ENCODE peak calls at places on chromosomes 16 and 17, in four cellular contexts. T, I, H and J are unnamed samples.
A peak's percentile ranks its signal among the peaks of the same experiment; 100 is the strongest.

GRCh38 chr16:69889295-69889964 is 61.7 kb upstream of the CLEC18A start:
- DNase-seq in H (no peak), I (no peak), T (no peak), J (no peak)

GRCh38 chr17:61253937-61254677 is 145.5 kb upstream of the TBX2 start:
- DNase-seq in T (no peak), I (no peak), H (no peak), J (no peak)

GRCh38 chr16:10514369-10515055 is 65.9 kb downstream of the EMP2 start:
- DNase-seq in T (peak; percentile 80), I (peak; percentile 80), H (no peak), J (peak; percentile 58)

GRCh38 chr16:25691519-25692091 is at the start of gene HS3ST4:
- DNase-seq in T (no peak), H (no peak), I (no peak), J (no peak)

GRCh38 chr16:27472091-27473020 is 70.4 kb downstream of the IL21R start:
- DNase-seq in H (no peak), T (no peak), I (no peak), J (no peak)

GRCh38 chr17:9767432-9767991 is 23.9 kb downstream of the DHRS7C start:
- DNase-seq in I (no peak), T (no peak), H (no peak), J (no peak)

GRCh38 chr16:7304257-7304656 is 28.4 kb upstream of the RBFOX1 start:
- DNase-seq in T (no peak), I (no peak), H (no peak), J (no peak)

GRCh38 chr17:67156269-67157199 is 88.5 kb downstream of the HELZ start:
- DNase-seq in T (no peak), H (no peak), I (no peak), J (no peak)

GRCh38 chr16:79426663-79427062 is 173.9 kb downstream of the MAF start:
- DNase-seq in I (no peak), H (no peak), T (no peak), J (no peak)

GRCh38 chr16:83771306-83771942 is 36.4 kb upstream of the HSBP1 start:
- DNase-seq in T (no peak), I (peak; percentile 30), H (no peak), J (no peak)

GRCh38 chr17:36944488-36945040 is 4.2 kb upstream of the AATF start:
- DNase-seq in I (no peak), H (no peak), T (no peak), J (no peak)

GRCh38 chr17:17811381-17812210 is 25.2 kb downstream of the SREBF1 start:
- DNase-seq in T (peak; percentile 68), I (no peak), H (no peak), J (no peak)

GRCh38 chr16:8941718-8942344 is 21.9 kb downstream of the USP7 start:
- DNase-seq in H (no peak), T (no peak), I (no peak), J (no peak)

GRCh38 chr16:84606081-84606875 is 11.6 kb downstream of the COTL1 start:
- DNase-seq in H (no peak), T (no peak), I (no peak), J (no peak)

GRCh38 chr17:62737513-62737912 is 70.6 kb downstream of the MARCHF10 start:
- DNase-seq in H (no peak), T (no peak), I (no peak), J (no peak)

GRCh38 chr17:80270836-80271235 is 10.2 kb downstream of the RNF213 start:
- DNase-seq in H (no peak), I (peak; percentile 39), T (no peak), J (no peak)

GRCh38 chr17:60579090-60579489 is 20.9 kb upstream of the PPM1D start:
- DNase-seq in H (no peak), I (no peak), T (no peak), J (no peak)

GRCh38 chr16:76653390-76654026 is 376.3 kb downstream of the CNTNAP4 start:
- DNase-seq in H (no peak), T (no peak), I (peak; percentile 25), J (no peak)

GRCh38 chr16:70711211-70711978 is 25.5 kb upstream of the MTSS2 start:
- DNase-seq in I (no peak), H (no peak), T (no peak), J (no peak)

GRCh38 chr17:79944821-79945391 is 90.8 kb downstream of the TBC1D16 start:
- DNase-seq in H (no peak), T (no peak), I (no peak), J (no peak)

GRCh38 chr16:64440421-64440831 is 681.4 kb downstream of the CDH11 start:
- DNase-seq in H (no peak), I (peak; percentile 37), T (no peak), J (no peak)

GRCh38 chr17:35477248-35477647 is 28.7 kb upstream of the SLFN13 start:
- DNase-seq in H (no peak), I (no peak), T (no peak), J (no peak)

GRCh38 chr17:34858941-34859562 is 102.2 kb downstream of the CCT6B start:
- DNase-seq in I (no peak), H (no peak), T (no peak), J (no peak)

GRCh38 chr17:80254396-80255241 is 6.0 kb upstream of the RNF213 start:
- DNase-seq in H (no peak), I (peak; percentile 84), T (no peak), J (peak; percentile 82)

GRCh38 chr16:80841231-80841630 is 36.8 kb upstream of the CDYL2 start:
- DNase-seq in T (no peak), H (no peak), I (no peak), J (no peak)

GRCh38 chr17:7022791-7023571 is at the start of gene BCL6B:
- DNase-seq in I (no peak), H (no peak), T (peak; percentile 37), J (no peak)

GRCh38 chr16:76900285-76901263 is 290.4 kb upstream of the MON1B start:
- DNase-seq in I (peak; percentile 65), T (no peak), H (no peak), J (no peak)

GRCh38 chr16:55559233-55559632 is 7.3 kb upstream of the CAPNS2 start:
- DNase-seq in T (no peak), H (no peak), I (no peak), J (peak; percentile 63)

GRCh38 chr16:49497466-49497865 is 123.9 kb downstream of the C16orf78 start:
- DNase-seq in I (no peak), T (no peak), H (no peak), J (no peak)

DNA sequence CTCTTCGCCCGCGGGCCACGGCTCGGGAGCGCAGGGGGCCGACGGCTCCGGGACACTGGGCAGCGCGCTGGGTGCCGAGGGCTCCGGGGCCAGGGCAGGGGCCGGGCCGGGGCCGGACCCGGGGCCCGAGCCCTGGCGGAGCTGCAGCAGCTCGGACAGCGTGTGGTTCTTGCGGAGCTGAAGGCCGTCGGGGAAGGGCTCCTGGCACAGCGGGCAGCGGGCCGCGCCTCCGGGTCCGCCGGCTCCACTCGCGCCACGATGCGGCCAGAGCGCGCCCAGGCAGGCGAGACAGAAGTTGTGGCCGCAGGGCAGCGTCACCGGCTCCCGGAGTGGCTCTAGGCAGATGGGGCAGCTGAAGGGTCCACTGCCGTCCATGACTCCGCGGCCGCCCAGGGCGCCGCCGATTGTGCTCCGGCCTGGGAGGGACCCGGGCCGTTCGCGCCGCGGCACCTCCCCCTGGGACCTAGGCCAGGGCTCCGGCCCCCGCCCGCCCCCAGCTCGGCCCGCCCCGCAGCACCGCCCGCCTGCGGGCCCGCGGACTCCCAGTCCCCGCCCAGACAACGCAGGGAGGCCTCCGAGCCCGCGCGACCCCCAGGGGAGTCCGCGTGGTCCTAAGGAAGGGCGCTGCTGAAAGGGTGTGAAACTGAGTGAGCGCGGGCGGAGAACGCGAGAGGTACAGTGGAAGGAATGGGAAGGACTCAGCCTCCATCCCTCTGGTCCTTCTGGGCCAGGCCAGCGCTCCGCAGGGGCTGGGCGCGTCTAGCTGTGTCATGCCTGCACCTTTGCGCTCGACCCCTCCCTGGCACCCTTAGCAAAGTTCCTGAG is at the start of gene TRIM47:
- DNase-seq in H (peak; percentile 55), T (peak; percentile 79), I (peak; percentile 66), J (peak; percentile 46)
- TF ChIP-seq POLR2A in H (peak; percentile 85), T (peak; percentile 53), I (peak; percentile 81), J (peak; percentile 88)

GRCh38 chr16:89602952-89603590 is 10.4 kb upstream of the DPEP1 start:
- DNase-seq in T (no peak), I (no peak), H (no peak), J (no peak)
- H3K4me3 ChIP-seq in T (no peak overlapping the region), I (no peak overlapping the region), H (no peak overlapping the region), J (no peak overlapping the region)

DNA sequence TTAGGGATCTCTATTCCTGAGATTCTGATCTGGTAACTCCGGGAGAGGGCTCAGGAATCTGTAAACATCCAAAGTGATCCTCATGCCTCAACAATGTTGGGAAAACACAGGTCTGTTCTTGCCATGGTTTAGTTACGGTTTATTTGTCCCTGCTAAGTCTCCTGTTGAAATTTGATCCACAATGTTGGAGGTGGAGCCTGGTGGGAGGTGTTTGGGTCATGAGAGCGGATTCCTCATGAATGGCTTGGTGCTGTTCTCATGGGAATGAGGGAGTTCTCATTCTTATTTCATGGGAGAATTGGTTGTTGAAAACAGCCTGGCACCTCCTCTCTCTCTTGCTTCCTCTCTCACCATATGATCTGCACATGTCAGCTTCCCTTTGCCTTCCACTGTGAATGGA is 608.6 kb upstream of the GOT2 start:
- DNase-seq in T (no peak), H (no peak), I (no peak), J (no peak)
- TF ChIP-seq POLR2A in T (no peak), H (no peak), I (no peak), J (no peak)

DNA sequence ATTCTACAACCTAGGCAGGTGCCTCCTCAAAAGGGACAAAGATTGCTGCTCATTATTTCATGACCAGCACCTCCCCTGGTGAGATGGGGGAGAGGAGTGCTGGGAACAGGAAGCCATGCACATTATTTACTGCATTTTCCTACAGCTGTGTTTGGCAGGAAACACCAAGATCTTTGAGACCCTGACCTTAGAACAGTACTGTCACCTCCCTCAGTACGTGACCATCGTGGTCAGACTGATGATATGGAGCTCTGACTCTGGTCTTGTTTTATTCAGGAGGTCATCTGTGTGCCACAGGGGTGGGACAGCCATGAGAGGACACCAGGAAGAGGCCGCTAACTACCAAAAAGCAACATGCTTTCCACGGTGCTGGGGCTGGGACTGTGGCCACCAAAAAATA is 37.4 kb downstream of the USP22 start:
- DNase-seq in I (no peak), H (no peak), T (no peak), J (no peak)
- H3K4me3 ChIP-seq in I (no peak overlapping the region), H (no peak overlapping the region), T (no peak overlapping the region), J (no peak overlapping the region)

GRCh38 chr17:76072149-76072858 is at the start of gene SRP68:
- DNase-seq in I (peak; percentile 94), H (peak; percentile 80), T (peak; percentile 88), J (peak; percentile 95)
- TF ChIP-seq POLR2A in I (peak; percentile 86), H (peak; percentile 64), T (peak; percentile 64), J (peak; percentile 80)